ENCODE peak calls at places on chromosome 2, in ten cellular contexts. H is aorta; M is tibial artery; F is erythroblast; P is fibroblast of mammary gland; Q is amniotic epithelial cell; R is HT1080; K is activated naive CD8-positive, alpha-beta T cell treated with anti-CD3 and anti-CD28 coated beads, Interleukin-2, amount 10 ng/mL, durations not matched to agents 7 days and 5 days; B is stimulated activated CD4-positive, alpha-beta T cell treated with anti-CD3 and anti-CD28 coated beads, Interleukin-2, amount 100 ng/mL, for 24 hours; S is chondrocyte. E is an unnamed sample.

GRCh38 chr2:134139615-134140014 is 114.3 kb upstream of the MGAT5 start:
- DNase-seq in H (no peak), M (no peak), F (no peak), P (no peak), Q (no peak), R (no peak), K (no peak), B (no peak), S (no peak), E (no peak)

GRCh38 chr2:236499691-236500573 is 69.7 kb upstream of the ACKR3 start:
- DNase-seq in H (no peak), M (no peak), F (no peak), P (no peak), Q (peak; percentile 8), R (no peak), K (no peak), B (no peak), S (no peak), E (peak; percentile 21)

GRCh38 chr2:150232321-150232720 is 255.1 kb downstream of the RND3 start:
- DNase-seq in H (no peak), M (no peak), F (no peak), P (no peak), Q (no peak), R (no peak), K (no peak), B (no peak), S (no peak), E (no peak)

GRCh38 chr2:213034578-213034977 is 116.8 kb downstream of the IKZF2 start:
- DNase-seq in H (no peak), M (no peak), F (no peak), P (no peak), Q (no peak), R (no peak), K (no peak), B (no peak), S (no peak), E (no peak)

GRCh38 chr2:42196403-42197267 is 27.5 kb downstream of the EML4 start:
- DNase-seq in H (no peak), M (peak; percentile 28), F (peak; percentile 61), P (peak; percentile 50), Q (peak; percentile 87), R (peak; percentile 54), K (no peak), B (peak; percentile 13), S (no peak), E (peak; percentile 52)

GRCh38 chr2:204027105-204027504 is 90.5 kb downstream of the ICOS start:
- DNase-seq in H (no peak), M (no peak), F (no peak), P (peak; percentile 16), Q (peak; percentile 52), R (peak; percentile 70), K (no peak), B (no peak), S (no peak), E (no peak)

GRCh38 chr2:233165895-233166661 is 85.4 kb upstream of the ATG16L1 start:
- DNase-seq in H (no peak), M (peak; percentile 64), F (peak; percentile 81), P (peak; percentile 21), Q (peak; percentile 45), R (peak; percentile 86), K (peak; percentile 43), B (peak; percentile 23), S (no peak), E (peak; percentile 11)

GRCh38 chr2:224638338-224638823 is 53.2 kb upstream of the CUL3 start:
- DNase-seq in H (no peak), M (no peak), F (no peak), P (no peak), Q (peak; percentile 15), R (no peak), K (no peak), B (peak; percentile 42), S (no peak), E (peak; percentile 4)

GRCh38 chr2:235416816-235417499 is 76.9 kb upstream of the AGAP1 start:
- DNase-seq in H (no peak), M (no peak), F (no peak), P (peak; percentile 30), Q (peak; percentile 10), R (peak; percentile 9), K (no peak), B (no peak), S (no peak), E (peak; percentile 33)

GRCh38 chr2:3535794-3536681 is 16.7 kb upstream of the ADI1 start:
- DNase-seq in H (peak; percentile 88), M (peak; percentile 71), F (peak; percentile 67), P (peak; percentile 94), Q (peak; percentile 91), R (peak; percentile 94), K (no peak), B (no peak), S (no peak), E (peak; percentile 95)

GRCh38 chr2:231927566-231927890 is 1.3 kb upstream of the NPPC start:
- DNase-seq in H (no peak), M (peak; percentile 17), F (no peak), P (no peak), Q (no peak), R (no peak), K (peak; percentile 36), B (no peak), S (no peak), E (no peak)

GRCh38 chr2:65804777-65805176 is 372.4 kb upstream of the SPRED2 start:
- DNase-seq in H (no peak), M (no peak), F (no peak), P (no peak), Q (no peak), R (no peak), K (no peak), B (no peak), S (no peak), E (no peak)

GRCh38 chr2:231187736-231188505 is 10.5 kb upstream of the ARMC9 start:
- DNase-seq in H (peak; percentile 93), M (peak; percentile 83), F (no peak), P (peak; percentile 74), Q (peak; percentile 82), R (no peak), K (no peak), B (no peak), S (no peak), E (peak; percentile 40)